ENCODE peak calls at places on chromosomes 5 and 9, in eight cellular contexts. A is endodermal cell, V is astrocyte of the cerebellum, Y is SK-N-MC, X is NT2/D1, J is heart right ventricle, K is astrocyte of the spinal cord, D is sigmoid colon. F is an unnamed sample.

GRCh38 chr5:95731571-95732554 is 727 bp downstream of the RHOBTB3 start:
- DNase-seq in V (no peak), J (peak), A (peak), X (no peak), D (peak), K (peak), Y (no peak), F (peak)

GRCh38 chr5:176652136-176652535 is 4.9 kb downstream of the TSPAN17 start:
- DNase-seq in V (no peak), Y (no peak), J (no peak), A (peak), D (no peak), K (no peak), X (no peak), F (no peak)

GRCh38 chr5:122581629-122582028 is 193.3 kb upstream of the SNX2 start:
- DNase-seq in D (no peak), Y (no peak), K (no peak), A (peak), V (no peak), X (no peak), J (no peak), F (peak)

GRCh38 chr5:91794856-91795548 is 411.9 kb upstream of the ARRDC3 start:
- DNase-seq in X (no peak), K (no peak), J (no peak), D (no peak), Y (no peak), V (peak), A (no peak), F (peak)

GRCh38 chr9:129173296-129174101 is 4.6 kb downstream of the IER5L start:
- DNase-seq in Y (no peak), A (no peak), J (no peak), D (no peak), X (no peak), V (no peak), K (no peak), F (no peak)

GRCh38 chr5:145465487-145466263 is 369.5 kb downstream of the PRELID2 start:
- DNase-seq in K (no peak), X (no peak), V (no peak), A (no peak), D (no peak), Y (no peak), J (no peak), F (no peak)

GRCh38 chr5:171418982-171419662 is at the start of gene FGF18:
- DNase-seq in K (peak), X (peak), A (peak), J (peak), V (peak), Y (no peak), D (no peak), F (peak)

GRCh38 chr9:79014929-79015699 is 556.7 kb upstream of the TLE4 start:
- DNase-seq in Y (no peak), X (no peak), V (no peak), K (no peak), J (no peak), D (no peak), A (no peak), F (no peak)

GRCh38 chr9:35051069-35051967 is 21.1 kb downstream of the VCP start:
- DNase-seq in A (peak), V (no peak), Y (no peak), X (peak), J (no peak), K (peak), D (no peak), F (peak)

GRCh38 chr9:124735121-124735520 is 36.0 kb downstream of the NR6A1 start:
- DNase-seq in D (no peak), Y (no peak), J (no peak), A (no peak), K (peak), X (no peak), V (peak), F (no peak)

GRCh38 chr5:132259061-132259851 is 1.8 kb downstream of the PDLIM4 start:
- DNase-seq in Y (no peak), K (peak), X (no peak), V (peak), D (peak), J (peak), A (peak), F (peak)

GRCh38 chr5:3592298-3592697 is 3.3 kb upstream of the IRX1 start:
- DNase-seq in V (no peak), K (no peak), Y (no peak), D (no peak), X (no peak), J (no peak), A (peak), F (no peak)

GRCh38 chr5:3604501-3604900 is 8.9 kb downstream of the IRX1 start:
- DNase-seq in A (no peak), X (no peak), Y (no peak), D (no peak), J (no peak), K (peak), V (peak), F (no peak)

GRCh38 chr9:27460225-27461023 is 63.7 kb upstream of the IFNK start:
- DNase-seq in D (no peak), A (no peak), K (no peak), X (no peak), Y (no peak), J (no peak), V (no peak), F (peak)

GRCh38 chr9:100427366-100428263 is 672 bp downstream of the MSANTD3 start:
- DNase-seq in J (peak), D (peak), A (peak), X (no peak), K (peak), Y (no peak), V (no peak), F (peak)

GRCh38 chr9:93320591-93321219 is 130.8 kb upstream of the FAM120A start:
- DNase-seq in X (no peak), D (no peak), K (no peak), J (no peak), A (no peak), V (no peak), Y (no peak), F (no peak)

GRCh38 chr5:67725591-67725990 is 490.0 kb upstream of the PIK3R1 start:
- DNase-seq in K (no peak), A (no peak), V (no peak), Y (no peak), D (no peak), J (no peak), X (no peak), F (no peak)

GRCh38 chr5:142119051-142119625 is 10.6 kb downstream of the NDFIP1 start:
- DNase-seq in A (no peak), K (no peak), X (no peak), V (no peak), D (no peak), Y (no peak), J (no peak), F (no peak)
- H3K4me3 ChIP-seq in A (no peak), K (no peak), X (no peak), V (no peak), D (no peak), Y (peak), J (no peak), F (no peak)

GRCh38 chr9:136666364-136667216 is 3.9 kb downstream of the EGFL7 start:
- DNase-seq in J (no peak), K (no peak), D (no peak), X (no peak), V (no peak), A (no peak), Y (no peak), F (no peak)
- H3K4me3 ChIP-seq in J (peak), K (no peak), D (peak), X (peak), V (peak), A (no peak), Y (peak), F (peak)

DNA sequence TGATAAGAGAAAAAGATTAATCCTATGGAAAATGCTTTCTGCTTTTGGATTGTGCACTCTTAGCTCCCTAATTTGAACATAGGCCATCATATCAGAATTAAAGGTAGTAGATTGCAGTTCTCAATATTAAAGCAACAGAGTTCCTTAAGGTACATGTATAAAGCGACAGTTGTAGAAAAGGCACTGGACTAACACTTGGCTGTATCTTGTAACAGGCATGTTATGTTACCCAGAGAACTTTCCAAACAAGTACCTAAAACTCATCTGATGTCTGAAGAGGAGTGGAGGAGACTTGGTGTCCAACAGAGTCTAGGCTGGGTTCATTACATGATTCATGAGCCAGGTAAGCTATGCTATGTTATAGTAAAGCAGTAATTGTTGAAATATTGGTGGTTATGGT is 3.3 kb upstream of the SECISBP2 start:
- DNase-seq in A (no peak), J (no peak), Y (no peak), X (no peak), V (no peak), D (no peak), K (no peak), F (no peak)
- H3K4me3 ChIP-seq in A (peak), J (no peak), Y (peak), X (peak), V (no peak), D (no peak), K (no peak), F (peak)

DNA sequence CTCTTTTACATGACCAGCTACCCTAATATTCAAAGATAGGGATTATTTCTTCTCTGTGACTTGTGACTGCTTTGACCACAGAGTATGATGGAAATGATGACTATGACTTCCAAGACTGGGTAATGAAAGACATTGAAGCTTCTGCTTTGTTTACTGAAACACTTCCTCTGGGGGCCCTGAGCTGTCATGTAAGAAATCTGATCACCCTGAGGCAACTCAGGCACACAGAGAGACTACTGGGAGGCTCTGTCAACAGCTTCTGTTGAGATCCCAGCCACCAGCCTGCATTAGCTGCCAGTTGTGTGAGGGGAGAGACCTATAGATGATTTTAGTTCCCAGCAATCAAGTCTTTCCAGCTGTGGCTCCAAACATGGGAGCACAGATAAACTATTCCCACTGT is 76.5 kb downstream of the KCTD16 start:
- DNase-seq in A (no peak), V (no peak), K (no peak), Y (no peak), J (no peak), D (no peak), X (no peak), F (no peak)
- H3K4me3 ChIP-seq in A (no peak), V (no peak), K (no peak), Y (no peak), J (no peak), D (no peak), X (no peak), F (no peak)

GRCh38 chr5:99243111-99243510 is 314.3 kb upstream of the CHD1 start:
- DNase-seq in A (no peak), J (no peak), Y (no peak), D (no peak), K (no peak), V (no peak), X (no peak), F (no peak)
- H3K4me3 ChIP-seq in A (no peak), J (no peak), Y (no peak), D (no peak), K (no peak), V (no peak), X (no peak), F (no peak)

DNA sequence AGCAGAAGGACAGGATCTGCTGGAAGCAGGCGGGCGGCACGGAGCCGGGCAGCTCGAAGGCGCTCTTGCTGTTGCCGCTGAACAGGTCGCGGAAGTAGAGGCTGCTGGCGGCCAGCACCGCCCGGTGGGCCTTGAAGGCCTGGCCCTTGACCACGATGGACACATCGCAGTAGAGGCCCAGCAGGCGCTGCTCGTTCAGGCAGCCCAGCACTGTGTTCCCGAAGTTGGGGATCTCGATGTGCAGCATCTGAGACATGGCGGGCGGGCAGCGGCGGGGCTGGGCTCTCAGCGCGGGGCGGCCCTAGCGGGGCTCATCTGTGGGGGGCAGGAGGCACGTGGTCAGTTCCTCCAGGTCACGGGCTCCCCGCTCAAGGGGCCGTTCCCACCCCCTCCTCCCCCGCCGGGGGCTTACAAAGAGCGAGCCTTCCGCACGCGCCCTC is 44.8 kb downstream of the NACC2 start:
- DNase-seq in A (peak), D (peak), V (no peak), X (no peak), Y (no peak), J (no peak), K (peak), F (no peak)
- H3K4me3 ChIP-seq in A (no peak), D (peak), V (peak), X (peak), Y (peak), J (no peak), K (peak), F (no peak)